ENCODE peak calls at places on chromosomes 3 and 15, in six cellular contexts. V, C, U, Y, P and Q are unnamed samples. For H3K4me1 and H3K36me3, the result is how much of the 10 kb centered on the place peaks cover.

GRCh38 chr15:40217166-40217785 is 21.6 kb upstream of the PAK6 start:
- DNase-seq in V (peak), C (peak), U (peak), Y (peak), P (peak), Q (peak)

GRCh38 chr3:48013288-48013980 is 2.8 kb downstream of the MAP4 start:
- DNase-seq in V (peak), C (peak), U (peak), Y (peak), P (peak), Q (peak)

GRCh38 chr3:194404365-194405140 is 5.5 kb upstream of the GP5 start:
- DNase-seq in V (peak), C (peak), U (peak), Y (no peak), P (peak), Q (peak)

GRCh38 chr3:131231710-131232348 is 149.7 kb upstream of the NUDT16 start:
- DNase-seq in V (peak), C (peak), U (no peak), Y (no peak), P (peak), Q (peak)

GRCh38 chr3:5162102-5162501 is 25.4 kb upstream of the EDEM1 start:
- DNase-seq in V (peak), C (no peak), U (peak), Y (peak), P (peak), Q (peak)

GRCh38 chr3:148697311-148698189 is at the start of gene AGTR1:
- DNase-seq in V (no peak), C (no peak), U (no peak), Y (peak), P (peak), Q (peak)

GRCh38 chr15:39228889-39229288 is 352.0 kb upstream of the THBS1 start:
- DNase-seq in V (no peak), C (no peak), U (no peak), Y (no peak), P (no peak), Q (no peak)

GRCh38 chr15:74194572-74195559 is 7.7 kb downstream of the STRA6 start:
- DNase-seq in V (no peak), C (no peak), U (no peak), Y (no peak), P (no peak), Q (no peak)

GRCh38 chr15:57516327-57517026 is 75.2 kb upstream of the MYZAP start:
- DNase-seq in V (no peak), C (no peak), U (no peak), Y (no peak), P (no peak), Q (no peak)

GRCh38 chr3:52534281-52535183 is 875 bp upstream of the NT5DC2 start:
- DNase-seq in V (peak), C (no peak), U (no peak), Y (peak), P (peak), Q (peak)

GRCh38 chr3:193030276-193030675 is 112.6 kb upstream of the MB21D2 start:
- DNase-seq in V (peak), C (peak), U (peak), Y (no peak), P (peak), Q (no peak)

GRCh38 chr3:100634493-100635272 is 25.3 kb downstream of the ADGRG7 start:
- DNase-seq in V (peak), C (peak), U (peak), Y (peak), P (peak), Q (peak)

GRCh38 chr15:37032091-37032775 is 68.1 kb downstream of the MEIS2 start:
- DNase-seq in V (no peak), C (no peak), U (no peak), Y (no peak), P (no peak), Q (peak)

GRCh38 chr15:96160269-96160668 is 170.2 kb upstream of the NR2F2 start:
- DNase-seq in V (no peak), C (peak), U (no peak), Y (no peak), P (peak), Q (no peak)

GRCh38 chr15:41969851-41970431 is 2.4 kb downstream of the EHD4 start:
- DNase-seq in V (peak), C (peak), U (peak), Y (peak), P (no peak), Q (no peak)

GRCh38 chr15:63599401-63600000 is 2.3 kb downstream of the FBXL22 start:
- DNase-seq in V (peak), C (peak), U (peak), Y (peak), P (peak), Q (peak)

GRCh38 chr15:100665570-100665969 is 63.2 kb downstream of the ASB7 start:
- DNase-seq in V (peak), C (no peak), U (no peak), Y (no peak), P (peak), Q (peak)

GRCh38 chr3:187833799-187834578 is 88.7 kb upstream of the BCL6 start:
- DNase-seq in V (no peak), C (no peak), U (no peak), Y (no peak), P (no peak), Q (no peak)

GRCh38 chr3:37718647-37719046 is 143.0 kb upstream of the CTDSPL start:
- DNase-seq in V (no peak), C (no peak), U (no peak), Y (no peak), P (no peak), Q (no peak)

GRCh38 chr3:121152573-121152972 is 244.6 kb downstream of the STXBP5L start:
- DNase-seq in V (peak), C (peak), U (peak), Y (peak), P (peak), Q (peak)

GRCh38 chr3:58588030-58588614 is 10.9 kb upstream of the FAM107A start:
- DNase-seq in V (peak), C (peak), U (no peak), Y (peak), P (peak), Q (peak)

GRCh38 chr3:112298781-112299180 is 4.8 kb upstream of the SLC9C1 start:
- DNase-seq in V (no peak), C (no peak), U (no peak), Y (no peak), P (no peak), Q (no peak)

GRCh38 chr3:97931218-97931617 is 41.0 kb downstream of the RIOX2 start:
- DNase-seq in V (no peak), C (no peak), U (no peak), Y (no peak), P (no peak), Q (no peak)

GRCh38 chr3:151384741-151385174 is at the start of gene P2RY12:
- DNase-seq in V (no peak), C (no peak), U (no peak), Y (no peak), P (no peak), Q (no peak)

GRCh38 chr3:72210248-72210647 is 425.3 kb upstream of the PROK2 start:
- DNase-seq in V (no peak), C (no peak), U (no peak), Y (no peak), P (no peak), Q (no peak)

GRCh38 chr3:195916291-195916690 is 7.9 kb upstream of the TNK2 start:
- DNase-seq in V (no peak), C (no peak), U (no peak), Y (no peak), P (no peak), Q (no peak)

GRCh38 chr15:81015595-81016252 is 15.0 kb downstream of the TLNRD1 start:
- DNase-seq in V (no peak), C (no peak), U (no peak), Y (no peak), P (no peak), Q (no peak)

GRCh38 chr3:78754066-78754743 is 1013.6 kb downstream of the ROBO1 start:
- DNase-seq in V (peak), C (peak), U (peak), Y (peak), P (peak), Q (peak)

GRCh38 chr3:44729384-44729910 is at the start of gene ZNF501:
- DNase-seq in V (no peak), C (peak), U (peak), Y (peak), P (peak), Q (peak)

GRCh38 chr3:64518496-64518895 is 169.3 kb downstream of the ADAMTS9 start:
- DNase-seq in V (peak), C (no peak), U (peak), Y (no peak), P (peak), Q (no peak)

GRCh38 chr3:17039579-17039978 is 154.8 kb downstream of the PLCL2 start:
- DNase-seq in V (peak), C (peak), U (peak), Y (peak), P (peak), Q (peak)

GRCh38 chr3:62500556-62501294 is 127.4 kb upstream of the FEZF2 start:
- DNase-seq in V (no peak), C (no peak), U (no peak), Y (peak), P (no peak), Q (no peak)

GRCh38 chr15:99386429-99386828 is 135.1 kb downstream of the LRRC28 start:
- DNase-seq in V (no peak), C (no peak), U (no peak), Y (no peak), P (no peak), Q (no peak)

GRCh38 chr15:68789041-68789920 is 31.4 kb downstream of the ANP32A start:
- DNase-seq in V (no peak), C (peak), U (peak), Y (no peak), P (no peak), Q (no peak)

GRCh38 chr3:145088917-145089316 is 1072.1 kb downstream of the PLOD2 start:
- DNase-seq in V (no peak), C (no peak), U (no peak), Y (no peak), P (no peak), Q (no peak)

GRCh38 chr3:115698851-115699535 is 75.7 kb downstream of the GAP43 start:
- DNase-seq in V (no peak), C (no peak), U (peak), Y (peak), P (peak), Q (no peak)

GRCh38 chr3:76043746-76044145 is 258.4 kb upstream of the ZNF717 start:
- DNase-seq in V (no peak), C (no peak), U (no peak), Y (peak), P (no peak), Q (no peak)
- H3K4me1 ChIP-seq in V (under half), C (under half), U (under half), Y (under half), P (under half), Q (under half)

GRCh38 chr3:32843504-32844321 is 25.9 kb downstream of the TRIM71 start:
- DNase-seq in V (no peak), C (no peak), U (no peak), Y (peak), P (no peak), Q (no peak)

GRCh38 chr3:32842531-32842931 is 24.7 kb downstream of the TRIM71 start:
- DNase-seq in V (peak), C (no peak), U (no peak), Y (peak), P (no peak), Q (no peak)

GRCh38 chr3:32844914-32845313 is 27.1 kb downstream of the TRIM71 start:
- DNase-seq in V (peak), C (no peak), U (no peak), Y (no peak), P (no peak), Q (no peak)

GRCh38 chr3:32842987-32843386 is 25.2 kb downstream of the TRIM71 start:
- DNase-seq in V (no peak), C (no peak), U (no peak), Y (no peak), P (no peak), Q (no peak)

GRCh38 chr3:32844322-32844654 is 26.5 kb downstream of the TRIM71 start:
- DNase-seq in V (no peak), C (no peak), U (no peak), Y (no peak), P (no peak), Q (no peak)
- H3K9ac ChIP-seq in V (no peak), C (no peak), U (no peak), Y (peak), P (no peak), Q (no peak)

DNA sequence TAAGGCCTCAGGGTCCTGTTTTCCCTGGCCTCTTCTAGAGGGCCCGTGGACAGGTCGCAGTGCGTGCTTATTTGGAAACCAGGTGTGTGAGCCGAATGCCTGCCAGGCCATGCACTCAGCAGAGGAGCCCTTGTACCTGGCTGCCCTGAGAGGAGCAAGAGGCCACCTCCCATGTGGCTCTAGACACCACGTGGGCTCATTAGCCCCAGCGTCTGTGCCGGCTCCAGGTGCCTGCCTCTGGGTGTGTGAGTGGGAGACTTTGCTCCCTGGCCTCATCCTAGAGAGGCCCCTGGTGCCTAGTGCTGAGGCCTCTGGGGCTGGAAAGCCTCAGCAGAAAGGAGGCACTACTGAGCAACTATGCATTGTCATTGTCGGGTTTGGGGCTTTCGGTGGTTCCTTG is 50.4 kb downstream of the KLF13 start:
- DNase-seq in V (no peak), C (no peak), U (no peak), Y (no peak), P (no peak), Q (no peak)
- H3K36me3 ChIP-seq in V (under half), C (under half), U (under half), Y (under half), P (under half), Q (half or more)

DNA sequence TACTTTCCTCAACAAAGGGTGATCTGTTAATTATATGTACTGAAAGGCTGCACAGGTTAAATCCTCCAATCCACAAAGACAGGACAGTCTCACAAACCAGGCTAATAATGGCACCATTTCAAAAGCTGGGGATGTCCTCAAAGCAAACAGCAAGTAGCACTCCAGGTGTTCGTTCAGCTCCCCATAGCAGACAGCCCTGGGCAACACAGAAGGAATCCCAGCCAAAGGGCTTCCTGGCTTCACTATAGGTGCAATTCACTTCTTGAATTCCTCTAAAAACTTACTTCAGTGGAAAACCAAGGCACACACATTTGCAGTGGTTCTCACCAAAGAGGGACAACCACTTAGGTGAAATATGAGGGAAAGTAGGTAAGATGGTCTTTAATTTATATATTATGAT is 166.7 kb downstream of the CTNNB1 start:
- DNase-seq in V (no peak), C (no peak), U (no peak), Y (no peak), P (no peak), Q (no peak)
- H3K4me1 ChIP-seq in V (under half), C (under half), U (under half), Y (under half), P (under half), Q (under half)